ENCODE peak calls at places on chromosomes 4 and X, in nine cellular contexts. One of them, this sample, is unnamed.

GRCh38 chr4:66555301-66555700 is 885.0 kb upstream of the EPHA5 start:
- DNase-seq in cardiac muscle cell: peak; percentile 79
- DNase-seq in tibial artery: no peak
- DNase-seq in body of pancreas: no peak
- DNase-seq in fibroblast of pulmonary artery: peak; percentile 84
- DNase-seq in lung: no peak
- DNase-seq in brain microvascular endothelial cell: peak; percentile 68
- DNase-seq in uterus: no peak
- DNase-seq in lower leg skin: no peak
- DNase-seq in this sample: no peak

GRCh38 chr4:176794151-176794550 is 1.4 kb upstream of the VEGFC start:
- DNase-seq in lung: no peak
- DNase-seq in uterus: no peak
- DNase-seq in body of pancreas: no peak
- DNase-seq in fibroblast of pulmonary artery: peak; percentile 89
- DNase-seq in tibial artery: no peak
- DNase-seq in cardiac muscle cell: peak; percentile 79
- DNase-seq in lower leg skin: no peak
- DNase-seq in brain microvascular endothelial cell: peak; percentile 89
- DNase-seq in this sample: no peak

GRCh38 chr4:163611784-163612445 is 117.4 kb downstream of the TMA16 start:
- DNase-seq in tibial artery: no peak
- DNase-seq in uterus: no peak
- DNase-seq in lung: no peak
- DNase-seq in brain microvascular endothelial cell: no peak
- DNase-seq in lower leg skin: no peak
- DNase-seq in cardiac muscle cell: no peak
- DNase-seq in body of pancreas: no peak
- DNase-seq in fibroblast of pulmonary artery: no peak
- DNase-seq in this sample: no peak

GRCh38 chrX:48468247-48468671 is 1.8 kb downstream of the SLC38A5 start:
- DNase-seq in lung: no peak
- DNase-seq in uterus: no peak
- DNase-seq in cardiac muscle cell: no peak
- DNase-seq in tibial artery: no peak
- DNase-seq in body of pancreas: peak; percentile 69
- DNase-seq in fibroblast of pulmonary artery: no peak
- DNase-seq in lower leg skin: no peak
- DNase-seq in brain microvascular endothelial cell: no peak
- DNase-seq in this sample: no peak

GRCh38 chrX:72297953-72298730 is 7.6 kb downstream of the CITED1 start:
- DNase-seq in brain microvascular endothelial cell: no peak
- DNase-seq in cardiac muscle cell: peak; percentile 43
- DNase-seq in body of pancreas: no peak
- DNase-seq in lower leg skin: no peak
- DNase-seq in fibroblast of pulmonary artery: peak; percentile 42
- DNase-seq in uterus: no peak
- DNase-seq in tibial artery: no peak
- DNase-seq in lung: peak; percentile 28
- DNase-seq in this sample: no peak

GRCh38 chr4:184826315-184827266 is 823 bp upstream of the ACSL1 start:
- DNase-seq in body of pancreas: peak; percentile 57
- DNase-seq in cardiac muscle cell: peak; percentile 49
- DNase-seq in fibroblast of pulmonary artery: no peak
- DNase-seq in lung: no peak
- DNase-seq in tibial artery: no peak
- DNase-seq in lower leg skin: no peak
- DNase-seq in uterus: no peak
- DNase-seq in brain microvascular endothelial cell: no peak
- DNase-seq in this sample: peak; percentile 60

GRCh38 chr4:143183513-143184216 is 1.1 kb upstream of the USP38 start:
- DNase-seq in uterus: no peak
- DNase-seq in lung: no peak
- DNase-seq in cardiac muscle cell: no peak
- DNase-seq in tibial artery: no peak
- DNase-seq in body of pancreas: no peak
- DNase-seq in lower leg skin: no peak
- DNase-seq in brain microvascular endothelial cell: no peak
- DNase-seq in fibroblast of pulmonary artery: no peak
- DNase-seq in this sample: no peak

GRCh38 chrX:21907250-21907649 is 33.3 kb upstream of the SMS start:
- DNase-seq in uterus: no peak
- DNase-seq in fibroblast of pulmonary artery: peak; percentile 25
- DNase-seq in tibial artery: no peak
- DNase-seq in lower leg skin: no peak
- DNase-seq in lung: no peak
- DNase-seq in cardiac muscle cell: peak; percentile 21
- DNase-seq in brain microvascular endothelial cell: no peak
- DNase-seq in body of pancreas: no peak
- DNase-seq in this sample: no peak

GRCh38 chr4:87716350-87717041 is 66.4 kb downstream of the DMP1 start:
- DNase-seq in body of pancreas: peak; percentile 15
- DNase-seq in fibroblast of pulmonary artery: no peak
- DNase-seq in cardiac muscle cell: peak; percentile 21
- DNase-seq in uterus: peak; percentile 42
- DNase-seq in tibial artery: no peak
- DNase-seq in lower leg skin: no peak
- DNase-seq in lung: no peak
- DNase-seq in brain microvascular endothelial cell: no peak
- DNase-seq in this sample: no peak

GRCh38 chr4:185520119-185520518 is 15.2 kb downstream of the PDLIM3 start:
- DNase-seq in fibroblast of pulmonary artery: peak; percentile 93
- DNase-seq in tibial artery: no peak
- DNase-seq in brain microvascular endothelial cell: peak; percentile 60
- DNase-seq in cardiac muscle cell: peak; percentile 93
- DNase-seq in uterus: no peak
- DNase-seq in lung: no peak
- DNase-seq in lower leg skin: no peak
- DNase-seq in body of pancreas: no peak
- DNase-seq in this sample: no peak

GRCh38 chrX:134181261-134181660 is 55.7 kb upstream of the CCDC160 start:
- DNase-seq in uterus: no peak
- DNase-seq in fibroblast of pulmonary artery: no peak
- DNase-seq in lung: no peak
- DNase-seq in body of pancreas: no peak
- DNase-seq in tibial artery: no peak
- DNase-seq in lower leg skin: no peak
- DNase-seq in cardiac muscle cell: no peak
- DNase-seq in brain microvascular endothelial cell: no peak
- DNase-seq in this sample: no peak

GRCh38 chrX:72128881-72129280 is 2.8 kb downstream of the RTL5 start:
- DNase-seq in body of pancreas: no peak
- DNase-seq in lower leg skin: no peak
- DNase-seq in uterus: no peak
- DNase-seq in cardiac muscle cell: peak; percentile 28
- DNase-seq in fibroblast of pulmonary artery: peak; percentile 16
- DNase-seq in tibial artery: no peak
- DNase-seq in lung: no peak
- DNase-seq in brain microvascular endothelial cell: no peak
- DNase-seq in this sample: no peak

GRCh38 chr4:160117686-160118085 is 1014.8 kb downstream of the RAPGEF2 start:
- DNase-seq in uterus: no peak
- DNase-seq in body of pancreas: no peak
- DNase-seq in lung: no peak
- DNase-seq in brain microvascular endothelial cell: no peak
- DNase-seq in lower leg skin: no peak
- DNase-seq in cardiac muscle cell: no peak
- DNase-seq in fibroblast of pulmonary artery: no peak
- DNase-seq in tibial artery: no peak
- DNase-seq in this sample: no peak

GRCh38 chr4:126794363-126794762 is 838.4 kb upstream of the INTU start:
- DNase-seq in body of pancreas: no peak
- DNase-seq in uterus: no peak
- DNase-seq in tibial artery: no peak
- DNase-seq in brain microvascular endothelial cell: no peak
- DNase-seq in fibroblast of pulmonary artery: peak; percentile 20
- DNase-seq in lung: no peak
- DNase-seq in lower leg skin: no peak
- DNase-seq in cardiac muscle cell: peak; percentile 51
- DNase-seq in this sample: no peak

GRCh38 chr4:126784966-126785580 is 847.7 kb upstream of the INTU start:
- DNase-seq in uterus: no peak
- DNase-seq in lung: no peak
- DNase-seq in lower leg skin: no peak
- DNase-seq in tibial artery: no peak
- DNase-seq in fibroblast of pulmonary artery: no peak
- DNase-seq in brain microvascular endothelial cell: no peak
- DNase-seq in body of pancreas: no peak
- DNase-seq in cardiac muscle cell: no peak
- DNase-seq in this sample: no peak

GRCh38 chr4:126790633-126791032 is 842.1 kb upstream of the INTU start:
- DNase-seq in cardiac muscle cell: peak; percentile 31
- DNase-seq in fibroblast of pulmonary artery: no peak
- DNase-seq in lower leg skin: no peak
- DNase-seq in lung: no peak
- DNase-seq in uterus: no peak
- DNase-seq in body of pancreas: no peak
- DNase-seq in tibial artery: no peak
- DNase-seq in brain microvascular endothelial cell: peak; percentile 33
- DNase-seq in this sample: no peak
- TF ChIP-seq CTCF in cardiac muscle cell: no peak
- TF ChIP-seq CTCF in fibroblast of pulmonary artery: no peak
- TF ChIP-seq CTCF in lower leg skin: no peak
- TF ChIP-seq CTCF in lung: no peak
- TF ChIP-seq CTCF in uterus: no peak
- TF ChIP-seq CTCF in body of pancreas: no peak
- TF ChIP-seq CTCF in tibial artery: no peak
- TF ChIP-seq CTCF in brain microvascular endothelial cell: no peak
- TF ChIP-seq CTCF in this sample: no peak

DNA sequence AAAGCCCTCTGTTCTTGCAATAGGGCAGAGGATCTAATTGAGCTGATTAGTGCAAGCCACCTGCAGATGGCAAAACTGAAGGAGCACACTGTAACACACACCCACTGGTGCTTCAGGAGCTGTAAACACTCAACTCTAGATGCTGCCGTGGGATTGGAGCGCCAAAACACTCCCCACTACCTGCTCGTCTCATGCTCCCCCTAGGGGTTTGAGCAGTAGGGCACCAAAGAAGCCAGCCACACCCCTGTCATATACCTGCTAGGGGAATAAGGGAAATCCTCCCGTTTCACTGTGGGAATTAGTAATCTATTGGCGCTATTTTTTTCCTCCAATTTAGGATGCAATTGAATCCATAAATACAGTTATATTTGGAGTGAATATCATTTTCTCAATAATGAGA is 360.2 kb downstream of the GLUD2 start:
- DNase-seq in fibroblast of pulmonary artery: no peak
- DNase-seq in brain microvascular endothelial cell: no peak
- DNase-seq in lung: no peak
- DNase-seq in body of pancreas: no peak
- DNase-seq in uterus: no peak
- DNase-seq in tibial artery: no peak
- DNase-seq in cardiac muscle cell: no peak
- DNase-seq in lower leg skin: no peak
- DNase-seq in this sample: no peak
- TF ChIP-seq CTCF in fibroblast of pulmonary artery: no peak
- TF ChIP-seq CTCF in brain microvascular endothelial cell: no peak
- TF ChIP-seq CTCF in lung: no peak
- TF ChIP-seq CTCF in body of pancreas: no peak
- TF ChIP-seq CTCF in uterus: no peak
- TF ChIP-seq CTCF in tibial artery: no peak
- TF ChIP-seq CTCF in cardiac muscle cell: no peak
- TF ChIP-seq CTCF in lower leg skin: no peak
- TF ChIP-seq CTCF in this sample: no peak

GRCh38 chrX:55907968-55908607 is 190.5 kb downstream of the RRAGB start:
- DNase-seq in cardiac muscle cell: peak; percentile 30
- DNase-seq in lung: peak; percentile 48
- DNase-seq in body of pancreas: peak; percentile 59
- DNase-seq in lower leg skin: peak; percentile 31
- DNase-seq in uterus: peak; percentile 57
- DNase-seq in tibial artery: peak; percentile 70
- DNase-seq in brain microvascular endothelial cell: peak; percentile 0
- DNase-seq in fibroblast of pulmonary artery: peak; percentile 6
- DNase-seq in this sample: peak; percentile 15
- TF ChIP-seq CTCF in cardiac muscle cell: peak; percentile 38
- TF ChIP-seq CTCF in lung: no peak
- TF ChIP-seq CTCF in body of pancreas: peak; percentile 57
- TF ChIP-seq CTCF in lower leg skin: no peak
- TF ChIP-seq CTCF in uterus: peak; percentile 31
- TF ChIP-seq CTCF in tibial artery: peak; percentile 38
- TF ChIP-seq CTCF in brain microvascular endothelial cell: peak; percentile 23
- TF ChIP-seq CTCF in fibroblast of pulmonary artery: peak; percentile 4
- TF ChIP-seq CTCF in this sample: peak; percentile 21

GRCh38 chr4:101033986-101034385 is 313.3 kb downstream of the PPP3CA start:
- DNase-seq in brain microvascular endothelial cell: no peak
- DNase-seq in lower leg skin: no peak
- DNase-seq in body of pancreas: no peak
- DNase-seq in tibial artery: no peak
- DNase-seq in uterus: no peak
- DNase-seq in cardiac muscle cell: no peak
- DNase-seq in fibroblast of pulmonary artery: no peak
- DNase-seq in lung: no peak
- DNase-seq in this sample: no peak
- TF ChIP-seq CTCF in brain microvascular endothelial cell: peak; percentile 20
- TF ChIP-seq CTCF in lower leg skin: no peak
- TF ChIP-seq CTCF in body of pancreas: no peak
- TF ChIP-seq CTCF in tibial artery: no peak
- TF ChIP-seq CTCF in uterus: no peak
- TF ChIP-seq CTCF in cardiac muscle cell: peak; percentile 6
- TF ChIP-seq CTCF in fibroblast of pulmonary artery: no peak
- TF ChIP-seq CTCF in lung: no peak
- TF ChIP-seq CTCF in this sample: no peak

GRCh38 chr4:113094802-113095201 is 45.3 kb downstream of the ANK2 start:
- DNase-seq in lung: no peak
- DNase-seq in tibial artery: no peak
- DNase-seq in uterus: no peak
- DNase-seq in cardiac muscle cell: peak; percentile 9
- DNase-seq in body of pancreas: no peak
- DNase-seq in brain microvascular endothelial cell: no peak
- DNase-seq in fibroblast of pulmonary artery: peak; percentile 20
- DNase-seq in lower leg skin: no peak
- DNase-seq in this sample: no peak
- TF ChIP-seq CTCF in lung: no peak
- TF ChIP-seq CTCF in tibial artery: peak; percentile 25
- TF ChIP-seq CTCF in uterus: peak; percentile 25
- TF ChIP-seq CTCF in cardiac muscle cell: peak; percentile 45
- TF ChIP-seq CTCF in body of pancreas: peak; percentile 19
- TF ChIP-seq CTCF in brain microvascular endothelial cell: peak; percentile 85
- TF ChIP-seq CTCF in fibroblast of pulmonary artery: peak; percentile 62
- TF ChIP-seq CTCF in lower leg skin: no peak
- TF ChIP-seq CTCF in this sample: no peak